ENCODE peak calls at places on chromosomes 6 and 20, in six cellular contexts. C, L, S, K, R and T are unnamed samples.

GRCh38 chr6:27669278-27669797 is 196.4 kb upstream of the ZNF184 start:
- DNase-seq in C (no peak), L (no peak), S (no peak), K (no peak), R (no peak), T (no peak)

GRCh38 chr6:71412559-71412958 is 123.9 kb downstream of the OGFRL1 start:
- DNase-seq in C (no peak), L (no peak), S (no peak), K (no peak), R (no peak), T (no peak)

GRCh38 chr20:36421641-36422040 is 115.5 kb downstream of the DLGAP4 start:
- DNase-seq in C (no peak), L (no peak), S (no peak), K (no peak), R (no peak), T (no peak)

GRCh38 chr20:35823937-35824336 is 52.1 kb downstream of the PHF20 start:
- DNase-seq in C (no peak), L (no peak), S (no peak), K (no peak), R (peak; percentile 27), T (no peak)

GRCh38 chr6:21748343-21749063 is 155.0 kb downstream of the SOX4 start:
- DNase-seq in C (no peak), L (no peak), S (peak; percentile 78), K (peak; percentile 60), R (peak; percentile 78), T (no peak)

GRCh38 chr6:146700078-146700686 is 101.4 kb downstream of the ADGB start:
- DNase-seq in C (peak; percentile 90), L (peak; percentile 24), S (peak; percentile 47), K (peak; percentile 45), R (peak; percentile 65), T (peak; percentile 71)

GRCh38 chr6:21395121-21395520 is 198.4 kb upstream of the SOX4 start:
- DNase-seq in C (no peak), L (no peak), S (no peak), K (no peak), R (peak; percentile 56), T (no peak)

GRCh38 chr6:34196833-34197195 is 39.9 kb upstream of the HMGA1 start:
- DNase-seq in C (no peak), L (no peak), S (no peak), K (no peak), R (no peak), T (no peak)

GRCh38 chr6:150615967-150616366 is 16.3 kb downstream of the PLEKHG1 start:
- DNase-seq in C (no peak), L (no peak), S (no peak), K (no peak), R (no peak), T (no peak)

GRCh38 chr6:3625161-3625979 is 126.1 kb downstream of the PXDC1 start:
- DNase-seq in C (peak; percentile 64), L (no peak), S (no peak), K (no peak), R (no peak), T (no peak)

GRCh38 chr20:41467690-41468089 is 101.1 kb upstream of the EMILIN3 start:
- DNase-seq in C (no peak), L (no peak), S (no peak), K (no peak), R (peak; percentile 12), T (no peak)

GRCh38 chr6:137155830-137156229 is 17.6 kb downstream of the IL22RA2 start:
- DNase-seq in C (no peak), L (peak; percentile 24), S (no peak), K (no peak), R (peak; percentile 70), T (no peak)